ENCODE peak calls at places on chromosome 10, in ten cellular contexts. O is transverse colon, H is K562, K is adrenal gland, B is IMR-90, X is NB4, A is testis, J is thyroid gland, R is body of pancreas, F is heart left ventricle. C is an unnamed sample.

GRCh38 chr10:34430685-34431084 is 384.4 kb downstream of the PARD3 start:
- DNase-seq in A (no peak), R (no peak), O (no peak), X (peak), J (no peak), B (no peak), H (no peak), K (no peak), F (no peak), C (no peak)

GRCh38 chr10:74118794-74119193 is 31.8 kb downstream of the AP3M1 start:
- DNase-seq in X (no peak), F (no peak), B (no peak), A (no peak), J (no peak), R (no peak), O (peak), H (no peak), K (no peak), C (peak)

GRCh38 chr10:123530166-123530870 is 135.8 kb upstream of the GPR26 start:
- DNase-seq in K (no peak), O (no peak), H (no peak), F (no peak), X (no peak), J (no peak), A (no peak), B (no peak), R (no peak), C (no peak)

GRCh38 chr10:3239920-3240909 is 67.6 kb upstream of the PITRM1 start:
- DNase-seq in X (no peak), H (no peak), A (no peak), K (no peak), F (no peak), O (no peak), J (peak), R (no peak), B (no peak), C (no peak)

GRCh38 chr10:80480852-80481251 is 26.7 kb downstream of the TSPAN14 start:
- DNase-seq in H (no peak), F (no peak), R (no peak), B (no peak), K (no peak), O (peak), A (no peak), J (no peak), X (no peak), C (no peak)

GRCh38 chr10:51233337-51234100 is 159.2 kb downstream of the PRKG1 start:
- DNase-seq in J (no peak), A (no peak), R (no peak), H (no peak), X (no peak), K (no peak), B (peak), O (no peak), F (no peak), C (no peak)

GRCh38 chr10:96072673-96073072 is 29.3 kb downstream of the CCNJ start:
- DNase-seq in A (no peak), B (peak), K (no peak), R (no peak), F (no peak), J (no peak), X (no peak), H (peak), O (no peak), C (no peak)

GRCh38 chr10:86152354-86152753 is 214.2 kb downstream of the GRID1 start:
- DNase-seq in A (no peak), H (no peak), X (no peak), O (no peak), F (no peak), R (no peak), J (no peak), K (no peak), B (no peak), C (no peak)

GRCh38 chr10:43137701-43137970 is 609 bp upstream of the CSGALNACT2 start:
- DNase-seq in H (peak), K (peak), O (peak), F (peak), X (peak), A (peak), R (peak), J (peak), B (peak), C (peak)

GRCh38 chr10:22564060-22564459 is 150.3 kb downstream of the PIP4K2A start:
- DNase-seq in O (no peak), H (no peak), B (no peak), A (no peak), R (no peak), F (no peak), J (no peak), X (peak), K (no peak), C (no peak)

GRCh38 chr10:12063483-12063818 is 5.3 kb upstream of the DHTKD1 start:
- DNase-seq in J (no peak), O (no peak), F (no peak), B (no peak), K (no peak), A (no peak), X (no peak), R (no peak), H (peak), C (peak)

GRCh38 chr10:89283988-89284475 is 17.8 kb upstream of the IFIT2 start:
- DNase-seq in O (peak), A (peak), F (peak), R (peak), K (peak), B (peak), X (no peak), H (no peak), J (peak), C (no peak)

GRCh38 chr10:87671416-87671815 is 11.7 kb downstream of the PAPSS2 start:
- DNase-seq in R (no peak), F (no peak), X (no peak), K (no peak), B (peak), H (no peak), O (no peak), J (no peak), A (no peak), C (no peak)

GRCh38 chr10:60310746-60311145 is 78.9 kb downstream of the ANK3 start:
- DNase-seq in F (no peak), X (no peak), B (no peak), H (no peak), R (no peak), O (no peak), J (peak), K (no peak), A (no peak), C (no peak)

DNA sequence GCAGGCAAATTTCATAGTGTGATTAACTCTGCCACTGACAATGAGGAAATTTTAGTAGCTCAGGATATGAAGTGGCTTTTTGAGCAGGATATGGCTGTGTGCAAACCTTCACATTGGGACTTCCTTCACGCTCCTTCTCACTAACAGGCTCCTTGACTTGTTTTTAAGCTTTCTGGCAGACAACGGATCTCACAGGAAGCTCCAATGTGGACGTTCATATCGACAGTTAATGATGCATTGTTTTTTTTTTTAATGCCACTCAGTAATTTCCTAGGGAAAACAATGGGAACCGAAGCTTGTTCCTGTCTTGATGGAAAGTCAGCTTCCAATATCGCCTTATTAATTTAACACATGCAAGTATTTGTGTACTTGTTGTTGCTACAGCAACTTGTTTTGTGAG is 84.8 kb downstream of the NRP1 start:
- DNase-seq in K (no peak), O (no peak), R (no peak), B (no peak), X (no peak), J (no peak), H (no peak), A (no peak), F (no peak), C (no peak)
- TF ChIP-seq POLR2A in K (no peak), O (no peak), R (no peak), B (no peak), X (no peak), J (no peak), H (no peak), A (no peak), F (no peak), C (no peak)

GRCh38 chr10:5684318-5684970 is at the start of gene TASOR2:
- DNase-seq in K (peak), J (peak), A (peak), O (peak), R (peak), H (peak), X (peak), F (peak), B (peak), C (peak)
- TF ChIP-seq POLR2A in K (peak), J (no peak), A (no peak), O (peak), R (peak), H (peak), X (no peak), F (no peak), B (peak), C (peak)

DNA sequence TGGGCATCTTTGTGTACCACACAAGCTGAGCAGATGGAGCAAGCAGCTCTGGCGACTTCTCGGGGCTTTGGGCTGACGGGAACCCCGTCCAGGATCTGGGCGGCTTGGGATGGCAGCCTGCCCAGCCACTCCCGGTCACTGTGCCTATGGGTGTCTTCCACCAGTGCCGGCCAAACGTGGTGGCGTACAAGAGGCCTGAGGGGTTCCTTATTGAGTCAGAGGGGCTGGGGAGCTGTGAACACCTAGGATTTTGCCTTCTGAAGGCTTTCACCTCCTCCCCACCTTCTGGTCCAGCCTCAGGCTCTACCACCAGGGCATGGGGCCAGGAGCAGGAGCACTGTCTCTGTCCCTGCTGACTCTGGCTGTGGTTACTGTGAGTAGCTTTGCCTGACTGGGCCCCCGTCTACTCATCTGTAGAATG is 71.8 kb upstream of the PPIF start:
- DNase-seq in J (peak), R (peak), K (peak), O (no peak), A (no peak), X (no peak), F (peak), H (no peak), B (no peak), C (no peak)
- TF ChIP-seq POLR2A in J (no peak), R (no peak), K (no peak), O (no peak), A (no peak), X (no peak), F (no peak), H (no peak), B (no peak), C (no peak)

GRCh38 chr10:114172776-114173555 is 1.0 kb downstream of the CCDC186 start:
- DNase-seq in H (no peak), R (no peak), F (no peak), A (no peak), O (no peak), K (no peak), J (no peak), X (peak), B (no peak), C (no peak)

GRCh38 chr10:114172241-114172640 is 1.8 kb downstream of the CCDC186 start:
- DNase-seq in X (peak), R (no peak), A (no peak), H (no peak), J (no peak), O (no peak), B (peak), K (no peak), F (no peak), C (no peak)

GRCh38 chr10:114175667-114176066 is 1.7 kb upstream of the CCDC186 start:
- DNase-seq in B (no peak), J (no peak), A (no peak), K (no peak), F (no peak), R (no peak), O (no peak), X (no peak), H (no peak), C (no peak)

GRCh38 chr10:114174462-114175190 is 623 bp upstream of the CCDC186 start:
- DNase-seq in X (peak), A (peak), B (peak), R (peak), K (peak), H (no peak), J (peak), F (no peak), O (no peak), C (no peak)

GRCh38 chr10:114173680-114174461 is at the start of gene CCDC186:
- DNase-seq in R (peak), F (peak), X (peak), A (peak), B (peak), O (peak), H (peak), K (peak), J (peak), C (peak)
- TF ChIP-seq POLR2A in R (peak), F (no peak), X (peak), A (no peak), B (peak), O (peak), H (peak), K (peak), J (peak), C (peak)

DNA sequence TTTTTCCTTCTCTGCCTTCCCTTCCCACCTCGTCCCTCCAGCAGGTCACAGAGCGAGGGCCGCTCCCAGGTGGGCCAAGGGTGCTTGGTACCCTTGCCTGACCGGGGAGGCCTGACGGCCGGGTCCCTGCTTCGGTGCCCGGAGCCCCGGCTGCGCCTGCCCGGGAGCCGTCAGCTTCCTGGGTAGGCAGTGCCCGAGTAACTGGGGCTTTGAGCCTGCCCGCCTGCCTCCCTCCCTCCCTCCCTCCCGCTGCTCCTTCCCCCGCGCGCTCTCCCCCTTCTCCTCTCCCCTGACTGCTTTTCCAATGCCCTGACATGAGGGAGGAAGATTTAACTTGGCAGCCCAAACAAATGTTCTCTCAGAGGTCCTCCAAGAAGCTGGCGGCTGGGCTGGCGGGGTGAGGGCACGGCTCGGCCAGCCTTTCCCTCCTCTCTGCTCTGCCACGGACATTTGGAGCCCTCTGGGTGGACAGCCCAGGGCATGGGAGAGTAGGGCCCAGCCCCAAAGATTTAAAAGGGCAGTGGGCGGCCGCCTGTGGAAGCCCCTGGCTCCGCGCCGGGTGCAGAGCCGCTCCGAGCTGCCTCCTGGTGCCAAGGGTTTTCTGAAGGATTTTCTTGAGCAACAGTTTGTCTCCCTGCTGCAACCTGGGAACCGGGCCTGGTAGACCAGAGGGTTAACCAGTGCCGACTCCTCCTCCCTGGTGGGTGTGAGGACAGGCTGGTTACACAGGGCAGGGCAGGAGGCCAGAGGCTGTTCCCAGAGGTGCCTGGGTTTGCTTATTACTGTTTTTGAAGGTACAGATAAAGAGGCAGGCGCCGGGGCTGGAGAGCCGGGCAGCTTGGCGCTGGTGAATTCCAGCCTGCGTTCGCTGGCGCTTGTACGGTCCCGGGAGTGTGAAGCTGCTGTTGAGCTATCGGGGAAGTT is 2.1 kb downstream of the ZMIZ1 start:
- DNase-seq in X (peak), O (peak), A (peak), B (peak), H (no peak), J (peak), R (peak), F (peak), K (peak), C (peak)
- TF ChIP-seq POLR2A in X (no peak), O (peak), A (no peak), B (peak), H (no peak), J (peak), R (peak), F (no peak), K (peak), C (peak)

GRCh38 chr10:64959883-64960282 is 1438.7 kb downstream of the REEP3 start:
- DNase-seq in H (no peak), R (no peak), K (no peak), B (no peak), F (no peak), X (no peak), A (no peak), J (no peak), O (no peak), C (no peak)

GRCh38 chr10:64956441-64956840 is 1435.2 kb downstream of the REEP3 start:
- DNase-seq in K (no peak), O (no peak), J (no peak), A (no peak), R (no peak), X (no peak), F (no peak), H (no peak), B (no peak), C (no peak)

GRCh38 chr10:64959116-64959515 is 1437.9 kb downstream of the REEP3 start:
- DNase-seq in O (no peak), H (no peak), K (no peak), J (no peak), X (no peak), F (no peak), B (no peak), A (no peak), R (no peak), C (no peak)
- TF ChIP-seq POLR2A in O (no peak), H (no peak), K (no peak), J (no peak), X (no peak), F (no peak), B (no peak), A (no peak), R (no peak), C (no peak)

GRCh38 chr10:58459069-58459468 is 53.6 kb upstream of the BICC1 start:
- DNase-seq in K (no peak), F (no peak), O (no peak), R (no peak), J (no peak), A (no peak), B (no peak), H (no peak), X (no peak), C (no peak)
- TF ChIP-seq POLR2A in K (no peak), F (no peak), O (no peak), R (no peak), J (no peak), A (no peak), B (no peak), H (no peak), X (no peak), C (no peak)

GRCh38 chr10:92688573-92688926 is 1.2 kb upstream of the HHEX start:
- DNase-seq in J (no peak), O (no peak), R (no peak), H (no peak), A (no peak), X (no peak), F (no peak), B (no peak), K (no peak), C (no peak)
- TF ChIP-seq POLR2A in J (no peak), O (no peak), R (no peak), H (no peak), A (no peak), X (no peak), F (no peak), B (no peak), K (no peak), C (no peak)

DNA sequence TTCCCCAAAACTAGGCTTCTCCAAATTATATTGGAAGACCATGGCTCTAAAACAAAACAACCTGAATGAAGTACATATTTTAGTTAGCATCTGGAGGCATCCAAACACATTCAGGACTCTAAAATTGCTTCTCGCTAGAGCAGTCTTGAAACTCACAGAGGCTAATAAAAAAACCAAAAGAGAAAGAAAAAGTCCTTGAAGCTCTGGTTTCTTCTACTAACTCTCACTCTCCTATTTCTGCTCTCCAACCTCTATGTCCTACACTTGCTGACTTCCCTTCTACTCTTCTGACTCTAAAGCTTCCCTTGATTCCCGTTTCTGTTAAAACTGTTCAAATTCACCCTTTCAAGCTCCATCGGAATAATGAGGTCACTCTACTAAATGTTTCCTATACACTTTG is 370.7 kb upstream of the HPS1 start:
- DNase-seq in R (no peak), X (no peak), K (no peak), A (no peak), F (no peak), H (no peak), O (no peak), B (no peak), J (no peak), C (no peak)
- TF ChIP-seq POLR2A in R (no peak), X (no peak), K (no peak), A (no peak), F (no peak), H (no peak), O (no peak), B (no peak), J (no peak), C (no peak)